ENCODE peak calls at places on chromosomes 1 and 21, in ten cellular contexts. Y is A549; J is naive thymus-derived CD4-positive, alpha-beta T cell; N is esophagus squamous epithelium; K is SJSA1; P is astrocyte of the cerebellum; Z is AG10803; T is psoas muscle; H is spleen; R is PC-9. Q is an unnamed sample.
A peak's percentile ranks its signal among the peaks of the same experiment; 100 is the strongest.

GRCh38 chr1:225870883-225871282 is 11.3 kb downstream of the TMEM63A start:
- DNase-seq in Y (no peak), J (no peak), N (no peak), K (no peak), P (no peak), Z (no peak), T (no peak), H (no peak), R (no peak), Q (no peak)

GRCh38 chr1:172002725-172003345 is 161.5 kb downstream of the DNM3 start:
- DNase-seq in Y (peak; percentile 10), J (peak; percentile 41), N (no peak), K (peak; percentile 53), P (peak; percentile 55), Z (peak; percentile 71), T (no peak), H (no peak), R (peak; percentile 23), Q (no peak)

GRCh38 chr1:228344631-228345072 is 62.0 kb downstream of the TRIM11 start:
- DNase-seq in Y (no peak), J (no peak), N (no peak), K (no peak), P (no peak), Z (no peak), T (peak; percentile 25), H (peak; percentile 66), R (no peak), Q (peak; percentile 48)

GRCh38 chr1:14413809-14414208 is 184.7 kb upstream of the KAZN start:
- DNase-seq in Y (no peak), J (no peak), N (no peak), K (no peak), P (peak; percentile 53), Z (peak; percentile 89), T (no peak), H (no peak), R (no peak), Q (peak; percentile 79)

GRCh38 chr1:115969509-115969908 is 6.8 kb upstream of the SLC22A15 start:
- DNase-seq in Y (no peak), J (no peak), N (no peak), K (no peak), P (no peak), Z (no peak), T (no peak), H (no peak), R (no peak), Q (no peak)

GRCh38 chr1:40769815-40770214 is 13.8 kb upstream of the KCNQ4 start:
- DNase-seq in Y (no peak), J (no peak), N (no peak), K (peak; percentile 14), P (no peak), Z (no peak), T (peak; percentile 27), H (no peak), R (no peak), Q (peak; percentile 33)

GRCh38 chr1:42931108-42931539 is 27.5 kb downstream of the SLC2A1 start:
- DNase-seq in Y (peak; percentile 70), J (peak; percentile 61), N (no peak), K (peak; percentile 56), P (no peak), Z (peak; percentile 37), T (no peak), H (peak; percentile 88), R (no peak), Q (peak; percentile 40)

GRCh38 chr1:26787381-26787705 is 407 bp upstream of the PIGV start:
- DNase-seq in Y (no peak), J (no peak), N (no peak), K (no peak), P (peak; percentile 40), Z (peak; percentile 48), T (no peak), H (no peak), R (no peak), Q (no peak)

DNA sequence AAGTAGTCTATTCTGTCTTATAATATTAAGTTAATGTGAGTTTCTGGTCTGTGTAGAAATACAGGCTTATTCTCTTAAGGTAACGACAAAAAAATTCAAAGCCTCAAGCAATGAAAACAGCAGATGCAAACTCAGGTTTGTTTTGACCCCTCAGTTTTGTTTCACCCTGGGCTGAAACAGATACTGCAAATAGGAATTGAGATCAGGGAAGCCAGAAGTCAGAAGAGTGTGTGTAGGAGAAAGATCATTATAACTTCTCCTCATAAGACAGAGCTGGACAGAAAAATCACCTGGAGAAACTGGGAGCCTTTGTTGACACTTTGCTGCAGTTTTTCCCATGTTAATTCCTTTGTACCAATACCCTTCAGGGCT is 23.8 kb downstream of the LRRC8B start:
- DNase-seq in Y (no peak), J (no peak), N (no peak), K (no peak), P (no peak), Z (no peak), T (no peak), H (no peak), R (no peak), Q (no peak)
- H3K4me3 ChIP-seq in Y (no peak overlapping the region), J (no peak overlapping the region), N (no peak overlapping the region), K (no peak overlapping the region), P (no peak overlapping the region), Z (no peak overlapping the region), T (no peak overlapping the region), H (no peak overlapping the region), R (no peak overlapping the region), Q (no peak overlapping the region)

GRCh38 chr21:38789275-38789674 is 16.5 kb upstream of the ETS2 start:
- DNase-seq in Y (no peak), J (no peak), N (no peak), K (no peak), P (no peak), Z (no peak), T (no peak), H (no peak), R (no peak), Q (no peak)

GRCh38 chr21:38785483-38785882 is 20.2 kb upstream of the ETS2 start:
- DNase-seq in Y (no peak), J (no peak), N (no peak), K (no peak), P (no peak), Z (no peak), T (no peak), H (no peak), R (no peak), Q (no peak)

GRCh38 chr21:38790038-38790437 is 15.7 kb upstream of the ETS2 start:
- DNase-seq in Y (no peak), J (no peak), N (no peak), K (no peak), P (no peak), Z (no peak), T (no peak), H (no peak), R (no peak), Q (no peak)

GRCh38 chr21:38788275-38788911 is 17.3 kb upstream of the ETS2 start:
- DNase-seq in Y (no peak), J (no peak), N (no peak), K (peak; percentile 16), P (no peak), Z (peak; percentile 65), T (no peak), H (no peak), R (no peak), Q (no peak)

DNA sequence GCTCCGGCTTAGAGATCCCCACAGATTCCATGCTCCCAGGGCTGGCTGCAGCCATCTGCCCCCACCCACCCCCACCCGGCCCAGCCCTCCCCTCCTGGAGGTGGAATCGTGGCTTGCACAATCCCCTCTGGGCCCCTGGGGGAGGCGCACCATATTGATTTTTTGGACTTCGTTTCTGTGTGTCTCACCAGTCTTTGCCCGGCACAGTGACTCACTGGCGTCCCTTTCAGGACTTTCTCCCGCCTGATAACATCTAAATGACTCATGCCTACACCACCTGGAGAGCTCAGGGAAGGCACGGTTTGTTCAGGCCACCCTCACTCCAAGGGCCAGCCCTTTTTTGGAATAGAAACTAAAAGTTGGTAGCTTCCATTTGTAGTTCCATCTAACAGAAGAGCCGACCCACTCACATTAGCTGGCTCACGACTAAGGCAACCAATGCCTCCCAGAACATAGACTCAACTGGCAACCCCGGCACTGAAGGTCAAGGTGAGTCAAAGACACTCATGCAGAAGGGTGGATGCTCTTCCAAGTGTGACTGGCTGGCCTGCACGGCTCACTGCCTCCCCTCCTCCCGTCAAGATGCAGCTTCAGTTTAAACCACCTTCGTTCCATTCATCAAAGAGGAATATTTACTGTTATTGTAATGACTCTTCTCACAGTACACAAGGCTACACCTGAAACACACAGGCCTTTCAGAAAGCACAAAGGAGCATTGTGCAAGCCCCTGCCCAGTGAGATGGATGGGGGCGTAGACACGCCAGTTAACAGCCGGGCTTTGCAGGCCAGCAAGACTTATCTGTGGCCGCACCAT is 18.1 kb upstream of the ETS2 start:
- DNase-seq in Y (peak; percentile 79), J (no peak), N (no peak), K (peak; percentile 77), P (no peak), Z (peak; percentile 31), T (no peak), H (no peak), R (peak; percentile 82), Q (peak; percentile 79)
- H3K4me3 ChIP-seq in Y (peak overlapping the region; percentile 17), J (no peak overlapping the region), N (no peak overlapping the region), K (no peak overlapping the region), P (no peak overlapping the region), Z (no peak overlapping the region), T (no peak overlapping the region), H (no peak overlapping the region), R (peak overlapping the region; percentile 50), Q (no peak overlapping the region)

DNA sequence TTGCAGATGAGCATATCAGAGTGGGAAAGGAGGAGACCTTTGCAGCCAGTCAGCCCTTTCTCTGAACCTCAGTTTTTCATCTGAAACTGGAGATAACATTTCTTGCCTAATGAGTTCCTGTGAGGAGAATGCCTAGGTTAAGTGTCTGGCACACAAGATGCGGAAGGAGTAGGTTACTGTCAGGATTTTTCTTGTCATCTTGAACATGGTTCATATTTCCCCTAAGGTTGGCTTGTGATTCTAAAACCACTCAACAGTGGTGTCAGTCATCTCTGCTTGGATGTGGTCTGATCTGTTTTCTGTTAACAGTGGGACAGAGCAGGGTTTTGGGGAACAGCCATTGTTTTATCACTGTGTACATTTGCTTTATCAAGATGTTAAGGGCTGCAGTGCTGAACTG is 70.6 kb downstream of the TGFB2 start:
- DNase-seq in Y (no peak), J (no peak), N (no peak), K (no peak), P (no peak), Z (no peak), T (no peak), H (no peak), R (no peak), Q (no peak)
- H3K4me3 ChIP-seq in Y (no peak overlapping the region), J (no peak overlapping the region), N (no peak overlapping the region), K (no peak overlapping the region), P (no peak overlapping the region), Z (no peak overlapping the region), T (no peak overlapping the region), H (no peak overlapping the region), R (no peak overlapping the region), Q (no peak overlapping the region)

DNA sequence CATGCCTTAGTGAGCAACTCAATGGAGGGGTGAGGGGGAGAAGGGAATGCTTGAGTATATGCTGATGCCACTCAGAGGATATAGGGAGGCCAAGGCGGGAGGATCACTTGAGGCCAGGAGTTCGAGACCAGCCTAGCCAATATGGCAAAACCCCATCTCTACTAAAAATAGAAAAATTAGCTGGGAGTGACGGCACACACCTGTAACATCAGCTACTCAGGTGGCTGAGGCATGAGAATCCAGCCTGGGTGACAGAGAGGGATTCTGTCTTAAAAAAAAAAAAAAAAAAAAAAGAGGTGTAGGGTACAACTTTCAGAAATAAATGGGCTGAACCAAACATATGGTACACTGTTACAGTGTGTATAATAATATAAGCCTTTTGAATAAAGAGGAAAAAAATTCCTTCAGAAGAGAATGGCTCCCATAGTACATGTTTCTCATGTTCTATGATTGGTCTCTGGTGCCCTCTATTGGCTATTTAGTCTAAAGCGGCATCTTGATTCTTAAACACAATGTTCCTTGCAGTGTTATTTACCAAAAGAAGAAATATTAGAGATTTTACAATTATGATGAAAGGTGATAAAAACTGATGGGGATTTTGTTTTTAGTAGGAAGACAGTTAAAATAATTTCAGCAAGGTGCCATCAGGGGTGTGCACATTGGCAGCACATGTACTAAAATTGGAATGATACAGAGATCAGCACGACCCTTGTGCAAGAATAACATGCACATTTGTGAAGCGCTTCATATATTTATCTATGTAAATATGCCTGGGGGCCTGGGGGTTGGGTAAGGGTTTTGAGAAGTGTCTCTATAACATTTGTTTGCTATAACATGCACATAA is 109.8 kb downstream of the PATJ start:
- DNase-seq in Y (peak; percentile 6), J (peak; percentile 56), N (no peak), K (peak; percentile 34), P (peak; percentile 80), Z (peak; percentile 77), T (no peak), H (no peak), R (no peak), Q (no peak)
- H3K4me3 ChIP-seq in Y (no peak overlapping the region), J (no peak overlapping the region), N (no peak overlapping the region), K (no peak overlapping the region), P (no peak overlapping the region), Z (no peak overlapping the region), T (no peak overlapping the region), H (no peak overlapping the region), R (no peak overlapping the region), Q (no peak overlapping the region)

Q was measured in MG63.